ENCODE peak calls at places on chromosomes 2 and 18, in five cellular contexts. W is activated naive CD8-positive, alpha-beta T cell treated with anti-CD3 and anti-CD28 coated beads for 36 hours; L is NCI-H1105; T is OCI-LY7; S is transverse colon. B is an unnamed sample.

GRCh38 chr2:8477511-8478132 is 204.2 kb upstream of the ID2 start:
- DNase-seq in T (peak), S (no peak), L (no peak), W (no peak), B (peak)

GRCh38 chr2:235238537-235238936 is 255.3 kb upstream of the AGAP1 start:
- DNase-seq in S (peak), L (peak), T (no peak), W (no peak), B (no peak)

GRCh38 chr2:231413921-231414476 is 18.5 kb downstream of the B3GNT7 start:
- DNase-seq in S (peak), W (no peak), T (no peak), L (no peak), B (no peak)

GRCh38 chr2:132651115-132652099 is 18.6 kb downstream of the LYPD1 start:
- DNase-seq in W (no peak), S (no peak), T (no peak), L (no peak), B (no peak)

GRCh38 chr18:48319796-48320638 is 89.2 kb downstream of the ZBTB7C start:
- DNase-seq in W (no peak), S (peak), T (no peak), L (peak), B (no peak)

GRCh38 chr2:84924173-84925106 is 19.0 kb downstream of the TMSB10 start:
- DNase-seq in W (peak), L (no peak), S (peak), T (peak), B (peak)

GRCh38 chr2:60840880-60841279 is 40.5 kb upstream of the REL start:
- DNase-seq in T (peak), L (no peak), S (peak), W (no peak), B (peak)

GRCh38 chr2:176729706-176730569 is 460.7 kb downstream of the MTX2 start:
- DNase-seq in T (no peak), L (peak), S (no peak), W (no peak), B (no peak)

GRCh38 chr18:75408554-75409506 is 18.7 kb downstream of the SMIM21 start:
- DNase-seq in W (peak), L (no peak), T (no peak), S (no peak), B (peak)

GRCh38 chr2:203875471-203875870 is 7.9 kb downstream of the CTLA4 start:
- DNase-seq in W (no peak), S (no peak), T (no peak), L (no peak), B (no peak)

GRCh38 chr18:56076735-56077134 is 488.7 kb upstream of the TCF4 start:
- DNase-seq in L (no peak), S (no peak), W (no peak), T (no peak), B (no peak)

GRCh38 chr2:191643425-191643824 is 34.5 kb upstream of the NABP1 start:
- DNase-seq in L (no peak), W (no peak), S (peak), T (no peak), B (no peak)

GRCh38 chr18:36697905-36698304 is 130.9 kb downstream of the TPGS2 start:
- DNase-seq in L (no peak), W (no peak), T (no peak), S (no peak), B (no peak)

GRCh38 chr2:220269421-220269820 is 642.0 kb downstream of the SLC4A3 start:
- DNase-seq in L (no peak), T (no peak), S (no peak), W (no peak), B (no peak)

GRCh38 chr2:39062320-39062719 is 58.5 kb downstream of the SOS1 start:
- DNase-seq in T (no peak), W (no peak), S (no peak), L (no peak), B (no peak)

GRCh38 chr2:38622210-38622609 is 19.5 kb upstream of the HNRNPLL start:
- DNase-seq in S (no peak), T (no peak), W (no peak), L (no peak), B (no peak)

GRCh38 chr2:75787532-75788132 is 76.9 kb upstream of the GCFC2 start:
- DNase-seq in L (peak), S (no peak), W (no peak), T (peak), B (no peak)

GRCh38 chr2:88860421-88861075 is 169.1 kb downstream of the RPIA start:
- DNase-seq in S (no peak), T (peak), L (no peak), W (no peak), B (no peak)

GRCh38 chr2:38115216-38116012 is 39.5 kb upstream of the CYP1B1 start:
- DNase-seq in W (peak), L (peak), S (peak), T (peak), B (peak)

GRCh38 chr2:168246483-168247340 is 683 bp downstream of the STK39 start:
- DNase-seq in T (peak), W (peak), S (peak), L (peak), B (peak)

GRCh38 chr2:215982465-215982875 is 30.9 kb downstream of the MREG start:
- DNase-seq in S (no peak), W (no peak), T (no peak), L (no peak), B (peak)

GRCh38 chr2:182784777-182785176 is 68.7 kb downstream of the DNAJC10 start:
- DNase-seq in S (no peak), W (no peak), T (peak), L (peak), B (no peak)

B was measured in activated CD8-positive, alpha-beta T cell treated with anti-CD3 and anti-CD28 coated beads for 36 hours.